ENCODE peak calls at places on chromosomes 6 and 20, in ten cellular contexts. One of them, this sample, is unnamed.

GRCh38 chr6:53398541-53399344 is 50.0 kb upstream of the ELOVL5 start:
- DNase-seq in GM12865: no peak
- DNase-seq in fibroblast of mammary gland: no peak
- DNase-seq in endothelial cell: no peak
- DNase-seq in naive thymus-derived CD4-positive, alpha-beta T cell: no peak
- DNase-seq in uterus: no peak
- DNase-seq in T follicular helper cell: no peak
- DNase-seq in HT1080: no peak
- DNase-seq in D341Med: no peak
- DNase-seq in progenitor cell of endocrine pancreas: no peak
- DNase-seq in this sample: peak

GRCh38 chr6:83518946-83519489 is 6.7 kb downstream of the PRSS35 start:
- DNase-seq in GM12865: no peak
- DNase-seq in fibroblast of mammary gland: peak
- DNase-seq in endothelial cell: no peak
- DNase-seq in naive thymus-derived CD4-positive, alpha-beta T cell: no peak
- DNase-seq in uterus: no peak
- DNase-seq in T follicular helper cell: no peak
- DNase-seq in HT1080: peak
- DNase-seq in D341Med: peak
- DNase-seq in progenitor cell of endocrine pancreas: no peak
- DNase-seq in this sample: peak

GRCh38 chr6:148891027-148891783 is 144.4 kb downstream of the UST start:
- DNase-seq in GM12865: no peak
- DNase-seq in fibroblast of mammary gland: no peak
- DNase-seq in endothelial cell: no peak
- DNase-seq in naive thymus-derived CD4-positive, alpha-beta T cell: no peak
- DNase-seq in uterus: no peak
- DNase-seq in T follicular helper cell: no peak
- DNase-seq in HT1080: no peak
- DNase-seq in D341Med: no peak
- DNase-seq in progenitor cell of endocrine pancreas: no peak
- DNase-seq in this sample: no peak

GRCh38 chr20:46196990-46197389 is 78.9 kb downstream of the CD40 start:
- DNase-seq in GM12865: no peak
- DNase-seq in fibroblast of mammary gland: no peak
- DNase-seq in endothelial cell: no peak
- DNase-seq in naive thymus-derived CD4-positive, alpha-beta T cell: no peak
- DNase-seq in uterus: no peak
- DNase-seq in T follicular helper cell: no peak
- DNase-seq in HT1080: no peak
- DNase-seq in D341Med: no peak
- DNase-seq in progenitor cell of endocrine pancreas: no peak
- DNase-seq in this sample: no peak

GRCh38 chr6:138719011-138719635 is 54.4 kb upstream of the CCDC28A start:
- DNase-seq in GM12865: no peak
- DNase-seq in fibroblast of mammary gland: peak
- DNase-seq in endothelial cell: no peak
- DNase-seq in naive thymus-derived CD4-positive, alpha-beta T cell: no peak
- DNase-seq in uterus: no peak
- DNase-seq in T follicular helper cell: no peak
- DNase-seq in HT1080: no peak
- DNase-seq in D341Med: no peak
- DNase-seq in progenitor cell of endocrine pancreas: no peak
- DNase-seq in this sample: no peak

GRCh38 chr20:32354592-32355416 is 3.3 kb upstream of the ASXL1 start:
- DNase-seq in GM12865: peak
- DNase-seq in fibroblast of mammary gland: peak
- DNase-seq in endothelial cell: no peak
- DNase-seq in naive thymus-derived CD4-positive, alpha-beta T cell: no peak
- DNase-seq in uterus: no peak
- DNase-seq in T follicular helper cell: no peak
- DNase-seq in HT1080: peak
- DNase-seq in D341Med: no peak
- DNase-seq in progenitor cell of endocrine pancreas: no peak
- DNase-seq in this sample: peak

GRCh38 chr20:35318502-35319157 is 26.4 kb upstream of the FAM83C start:
- DNase-seq in GM12865: no peak
- DNase-seq in fibroblast of mammary gland: peak
- DNase-seq in endothelial cell: no peak
- DNase-seq in naive thymus-derived CD4-positive, alpha-beta T cell: no peak
- DNase-seq in uterus: no peak
- DNase-seq in T follicular helper cell: no peak
- DNase-seq in HT1080: peak
- DNase-seq in D341Med: no peak
- DNase-seq in progenitor cell of endocrine pancreas: no peak
- DNase-seq in this sample: peak

GRCh38 chr6:160348552-160349441 is 619 bp downstream of the SLC22A3 start:
- DNase-seq in GM12865: no peak
- DNase-seq in fibroblast of mammary gland: no peak
- DNase-seq in endothelial cell: peak
- DNase-seq in naive thymus-derived CD4-positive, alpha-beta T cell: no peak
- DNase-seq in uterus: peak
- DNase-seq in T follicular helper cell: no peak
- DNase-seq in HT1080: no peak
- DNase-seq in D341Med: no peak
- DNase-seq in progenitor cell of endocrine pancreas: peak
- DNase-seq in this sample: peak

GRCh38 chr6:39452306-39452705 is 129.8 kb upstream of the KCNK16 start:
- DNase-seq in GM12865: peak
- DNase-seq in fibroblast of mammary gland: peak
- DNase-seq in endothelial cell: no peak
- DNase-seq in naive thymus-derived CD4-positive, alpha-beta T cell: no peak
- DNase-seq in uterus: no peak
- DNase-seq in T follicular helper cell: no peak
- DNase-seq in HT1080: peak
- DNase-seq in D341Med: no peak
- DNase-seq in progenitor cell of endocrine pancreas: no peak
- DNase-seq in this sample: peak

GRCh38 chr6:139325003-139325600 is 33.3 kb upstream of the TXLNB start:
- DNase-seq in GM12865: peak
- DNase-seq in fibroblast of mammary gland: no peak
- DNase-seq in endothelial cell: no peak
- DNase-seq in naive thymus-derived CD4-positive, alpha-beta T cell: no peak
- DNase-seq in uterus: no peak
- DNase-seq in T follicular helper cell: no peak
- DNase-seq in HT1080: no peak
- DNase-seq in D341Med: no peak
- DNase-seq in progenitor cell of endocrine pancreas: no peak
- DNase-seq in this sample: no peak

GRCh38 chr6:1594495-1595200 is 15.1 kb upstream of the FOXC1 start:
- DNase-seq in GM12865: no peak
- DNase-seq in fibroblast of mammary gland: no peak
- DNase-seq in endothelial cell: no peak
- DNase-seq in naive thymus-derived CD4-positive, alpha-beta T cell: no peak
- DNase-seq in uterus: no peak
- DNase-seq in T follicular helper cell: no peak
- DNase-seq in HT1080: no peak
- DNase-seq in D341Med: no peak
- DNase-seq in progenitor cell of endocrine pancreas: no peak
- DNase-seq in this sample: no peak

GRCh38 chr20:54342258-54342782 is 133.1 kb upstream of the DOK5 start:
- DNase-seq in GM12865: no peak
- DNase-seq in fibroblast of mammary gland: no peak
- DNase-seq in endothelial cell: no peak
- DNase-seq in naive thymus-derived CD4-positive, alpha-beta T cell: no peak
- DNase-seq in uterus: no peak
- DNase-seq in T follicular helper cell: no peak
- DNase-seq in HT1080: no peak
- DNase-seq in D341Med: no peak
- DNase-seq in progenitor cell of endocrine pancreas: no peak
- DNase-seq in this sample: no peak

GRCh38 chr6:43246301-43247114 is 3.2 kb downstream of the TTBK1 start:
- DNase-seq in GM12865: peak
- DNase-seq in fibroblast of mammary gland: no peak
- DNase-seq in endothelial cell: peak
- DNase-seq in naive thymus-derived CD4-positive, alpha-beta T cell: no peak
- DNase-seq in uterus: peak
- DNase-seq in T follicular helper cell: no peak
- DNase-seq in HT1080: peak
- DNase-seq in D341Med: no peak
- DNase-seq in progenitor cell of endocrine pancreas: peak
- DNase-seq in this sample: no peak

GRCh38 chr20:31862157-31862470 is 8.2 kb downstream of the DUSP15 start:
- DNase-seq in GM12865: no peak
- DNase-seq in fibroblast of mammary gland: no peak
- DNase-seq in endothelial cell: no peak
- DNase-seq in naive thymus-derived CD4-positive, alpha-beta T cell: no peak
- DNase-seq in uterus: no peak
- DNase-seq in T follicular helper cell: no peak
- DNase-seq in HT1080: no peak
- DNase-seq in D341Med: no peak
- DNase-seq in progenitor cell of endocrine pancreas: no peak
- DNase-seq in this sample: no peak

GRCh38 chr6:16803294-16804006 is 42.2 kb upstream of the ATXN1 start:
- DNase-seq in GM12865: no peak
- DNase-seq in fibroblast of mammary gland: peak
- DNase-seq in endothelial cell: peak
- DNase-seq in naive thymus-derived CD4-positive, alpha-beta T cell: no peak
- DNase-seq in uterus: peak
- DNase-seq in T follicular helper cell: no peak
- DNase-seq in HT1080: no peak
- DNase-seq in D341Med: no peak
- DNase-seq in progenitor cell of endocrine pancreas: peak
- DNase-seq in this sample: no peak